ENCODE peak calls at places on chromosomes 1 and 21, in ten cellular contexts. B is body of pancreas; M is cardiac muscle cell; X is endodermal cell; C is CD4-positive, CD25-positive, alpha-beta regulatory T cell; S is adrenal gland; A is lower lobe of right lung; V is PC-3; P is uterus; Q is heart left ventricle. N is an unnamed sample.
A peak's percentile ranks its signal among the peaks of the same experiment; 100 is the strongest.

GRCh38 chr1:230189276-230190183 is 122.5 kb downstream of the GALNT2 start:
- DNase-seq in B (no peak), M (no peak), X (no peak), C (no peak), S (no peak), A (no peak), V (no peak), P (no peak), Q (no peak), N (no peak)

GRCh38 chr1:220877348-220878095 is 1.7 kb upstream of the HLX start:
- DNase-seq in B (no peak), M (no peak), X (no peak), C (no peak), S (no peak), A (no peak), V (no peak), P (no peak), Q (peak; percentile 36), N (no peak)

GRCh38 chr1:165463978-165464377 is 19.1 kb upstream of the RXRG start:
- DNase-seq in B (no peak), M (no peak), X (no peak), C (no peak), S (no peak), A (no peak), V (no peak), P (no peak), Q (no peak), N (no peak)

GRCh38 chr1:96845464-96845863 is 123.9 kb downstream of the PTBP2 start:
- DNase-seq in B (peak; percentile 41), M (peak; percentile 38), X (peak; percentile 85), C (peak; percentile 4), S (peak; percentile 70), A (no peak), V (peak; percentile 54), P (no peak), Q (no peak), N (peak; percentile 29)

GRCh38 chr1:24705260-24706073 is 39.8 kb upstream of the CLIC4 start:
- DNase-seq in B (peak; percentile 90), M (peak; percentile 98), X (peak; percentile 94), C (no peak), S (peak; percentile 70), A (peak; percentile 89), V (peak; percentile 98), P (peak; percentile 81), Q (peak; percentile 91), N (peak; percentile 96)

GRCh38 chr1:2989976-2990375 is 31.3 kb upstream of the ACTRT2 start:
- DNase-seq in B (no peak), M (no peak), X (no peak), C (no peak), S (no peak), A (peak; percentile 40), V (no peak), P (no peak), Q (peak; percentile 19), N (peak; percentile 47)

GRCh38 chr1:119947468-119947867 is 51.2 kb upstream of the ADAM30 start:
- DNase-seq in B (no peak), M (peak; percentile 73), X (no peak), C (no peak), S (no peak), A (no peak), V (peak; percentile 94), P (no peak), Q (no peak), N (no peak)

GRCh38 chr1:52727114-52727586 is 897 bp downstream of the ZYG11B start:
- DNase-seq in B (no peak), M (no peak), X (peak; percentile 63), C (no peak), S (no peak), A (no peak), V (peak; percentile 23), P (no peak), Q (no peak), N (no peak)

GRCh38 chr1:1219341-1219740 is 5.4 kb upstream of the TNFRSF4 start:
- DNase-seq in B (no peak), M (no peak), X (no peak), C (peak; percentile 58), S (no peak), A (no peak), V (no peak), P (no peak), Q (no peak), N (no peak)

GRCh38 chr1:29506678-29507225 is 270.4 kb downstream of the PTPRU start:
- DNase-seq in B (no peak), M (no peak), X (peak; percentile 32), C (no peak), S (no peak), A (no peak), V (no peak), P (no peak), Q (no peak), N (no peak)

GRCh38 chr1:96072021-96072420 is 649.6 kb upstream of the PTBP2 start:
- DNase-seq in B (no peak), M (no peak), X (no peak), C (no peak), S (no peak), A (no peak), V (no peak), P (no peak), Q (no peak), N (no peak)

DNA sequence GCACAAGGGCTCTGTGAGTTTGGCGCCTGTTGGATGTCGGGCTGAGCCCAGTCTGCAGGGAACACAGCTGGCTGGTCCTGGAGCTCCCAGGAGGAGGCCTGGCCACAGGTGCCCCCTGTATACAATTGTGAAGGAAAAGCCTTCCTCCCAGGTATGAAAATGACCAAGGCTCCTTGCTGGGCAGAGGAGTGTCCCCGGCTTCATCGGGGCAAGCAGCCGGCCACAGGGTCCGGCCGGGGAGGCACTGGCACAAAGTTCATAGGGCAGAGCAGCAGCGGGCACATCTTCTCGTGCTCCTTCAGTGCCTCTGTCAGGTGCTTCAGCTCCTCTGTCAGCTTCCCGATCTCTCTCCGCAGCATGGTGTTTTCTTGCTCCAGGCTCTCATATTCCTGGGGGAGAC is 13.0 kb downstream of the BATF3 start:
- DNase-seq in B (no peak), M (no peak), X (peak; percentile 31), C (no peak), S (no peak), A (no peak), V (no peak), P (no peak), Q (no peak), N (no peak)
- H3K4me1 ChIP-seq in B (no peaks in the 10 kb centered on the region), M (no peaks in the 10 kb centered on the region), X (no peaks in the 10 kb centered on the region), C (peaks cover 20% of the 10 kb centered on the region), S (no peaks in the 10 kb centered on the region), A (peaks cover 19% of the 10 kb centered on the region), V (no peaks in the 10 kb centered on the region), P (no peaks in the 10 kb centered on the region), Q (peaks cover 44% of the 10 kb centered on the region), N (no peaks in the 10 kb centered on the region)

GRCh38 chr21:45590726-45591618 is 48.7 kb upstream of the SLC19A1 start:
- DNase-seq in B (peak; percentile 12), M (peak; percentile 29), X (no peak), C (peak; percentile 68), S (peak; percentile 23), A (peak; percentile 63), V (peak; percentile 19), P (no peak), Q (peak; percentile 43), N (peak; percentile 38)

GRCh38 chr21:45588861-45589491 is 46.7 kb upstream of the SLC19A1 start:
- DNase-seq in B (no peak), M (no peak), X (peak; percentile 6), C (no peak), S (no peak), A (no peak), V (no peak), P (no peak), Q (no peak), N (no peak)

GRCh38 chr21:45590246-45590725 is 48.0 kb upstream of the SLC19A1 start:
- DNase-seq in B (peak; percentile 66), M (peak; percentile 80), X (peak; percentile 91), C (peak; percentile 64), S (peak; percentile 65), A (peak; percentile 79), V (peak; percentile 17), P (peak; percentile 47), Q (peak; percentile 65), N (peak; percentile 88)

GRCh38 chr21:45588086-45588825 is 46.0 kb upstream of the SLC19A1 start:
- DNase-seq in B (no peak), M (no peak), X (peak; percentile 11), C (no peak), S (no peak), A (no peak), V (no peak), P (no peak), Q (no peak), N (no peak)

GRCh38 chr21:45589686-45590245 is 47.5 kb upstream of the SLC19A1 start:
- DNase-seq in B (no peak), M (no peak), X (no peak), C (no peak), S (no peak), A (peak; percentile 19), V (no peak), P (no peak), Q (no peak), N (peak; percentile 25)
- H3K4me3 ChIP-seq in B (no peak overlapping the region), M (no peak overlapping the region), X (peak overlapping the region; percentile 71), C (no peak overlapping the region), S (no peak overlapping the region), A (peak overlapping the region; percentile 55), V (no peak overlapping the region), P (peak overlapping the region; percentile 42), Q (peak overlapping the region; percentile 60), N (peak overlapping the region; percentile 31)

DNA sequence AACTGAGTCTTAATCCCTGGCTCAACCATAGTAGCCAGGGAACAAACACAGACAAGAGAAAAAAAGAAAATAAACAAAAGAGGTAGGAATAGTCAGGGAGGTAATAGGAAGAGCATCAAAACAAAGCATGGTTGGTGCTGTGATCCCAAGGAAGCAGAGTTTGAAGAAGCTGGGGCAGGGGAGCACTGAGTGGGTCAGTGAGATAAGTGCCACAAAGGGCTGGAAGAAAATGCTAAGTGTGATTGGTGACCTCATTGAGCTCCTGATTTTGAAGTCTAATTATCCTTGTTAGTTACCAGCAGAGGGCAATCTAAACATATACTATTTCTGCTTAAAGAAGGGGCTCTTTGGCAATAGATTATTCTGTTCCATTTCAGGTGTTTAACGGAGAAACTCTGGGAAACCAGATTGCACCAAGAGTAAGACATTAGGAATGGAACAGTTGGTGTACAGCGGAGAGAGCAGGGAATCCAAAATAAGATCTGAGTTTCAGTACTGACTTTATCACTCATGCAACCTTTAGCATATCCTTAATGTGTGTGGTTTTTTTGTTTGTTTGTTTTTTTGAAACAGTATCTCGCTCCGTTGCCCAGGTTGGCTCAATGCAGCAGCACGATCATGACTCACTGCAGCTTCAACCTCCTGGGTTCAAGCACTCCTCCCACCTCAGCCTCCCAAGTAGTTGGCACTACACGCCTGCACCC is 30.7 kb upstream of the KIAA1614 start:
- DNase-seq in B (no peak), M (peak; percentile 65), X (peak; percentile 64), C (peak; percentile 11), S (no peak), A (no peak), V (peak; percentile 51), P (no peak), Q (no peak), N (no peak)
- H3K27ac ChIP-seq in B (no peak overlapping the region), M (no peak overlapping the region), X (peak overlapping the region; percentile 2), C (no peak overlapping the region), S (no peak overlapping the region), A (no peak overlapping the region), V (no peak overlapping the region), P (no peak overlapping the region), Q (no peak overlapping the region), N (no peak overlapping the region)

DNA sequence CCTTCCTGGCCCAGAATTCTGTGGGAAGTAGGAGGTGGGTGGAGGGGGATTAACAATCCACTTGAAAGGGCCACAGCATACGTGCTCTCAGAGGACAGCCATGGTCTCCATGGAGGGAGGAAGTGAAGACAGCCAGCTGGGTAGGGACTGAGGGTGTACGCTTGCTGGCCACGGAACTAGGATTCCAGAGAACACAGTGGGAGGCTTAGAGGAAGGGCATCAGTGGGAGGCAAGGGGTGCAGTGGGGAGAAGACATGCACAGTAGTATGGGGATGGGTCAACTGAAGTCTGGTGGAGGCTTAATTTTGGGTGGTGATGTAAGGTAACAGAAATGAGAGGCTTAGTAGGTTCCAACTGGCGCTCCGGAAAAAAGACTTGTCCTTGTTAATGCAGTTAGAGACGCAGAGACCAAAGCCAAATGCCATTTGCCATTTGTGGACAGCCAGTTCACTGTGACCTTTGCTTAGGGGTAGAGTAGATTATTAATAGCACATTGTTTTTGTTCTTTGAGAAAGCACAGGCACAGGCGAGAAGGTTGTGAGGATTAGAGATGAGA is 103.0 kb downstream of the ZSCAN20 start:
- DNase-seq in B (no peak), M (no peak), X (no peak), C (no peak), S (peak; percentile 10), A (no peak), V (no peak), P (no peak), Q (peak; percentile 66), N (peak; percentile 18)
- H3K4me1 ChIP-seq in B (peaks cover 30% of the 10 kb centered on the region), M (peaks cover 6% of the 10 kb centered on the region), X (no peaks in the 10 kb centered on the region), C (no peaks in the 10 kb centered on the region), S (no peaks in the 10 kb centered on the region), A (peaks cover 4% of the 10 kb centered on the region), V (no peaks in the 10 kb centered on the region), P (no peaks in the 10 kb centered on the region), Q (peaks cover 24% of the 10 kb centered on the region), N (peaks cover 13% of the 10 kb centered on the region)